ENCODE peak calls at places on chromosomes 5 and 9, in ten cellular contexts. Y, J, A, K, V, F, G, O, U and Z are unnamed samples.

GRCh38 chr9:134313470-134313869 is 12.8 kb upstream of the RXRA start:
- DNase-seq in O (no peak), K (peak), F (no peak), V (peak), A (no peak), U (no peak), J (no peak), G (no peak), Y (no peak), Z (peak)

GRCh38 chr9:37266630-37267029 is 146.3 kb downstream of the ZCCHC7 start:
- DNase-seq in F (no peak), Y (no peak), O (no peak), G (no peak), U (no peak), V (no peak), A (no peak), K (no peak), J (no peak), Z (no peak)

GRCh38 chr5:177458912-177459350 is 12.3 kb downstream of the PRR7 start:
- DNase-seq in Y (no peak), K (no peak), V (peak), A (no peak), O (no peak), J (no peak), U (no peak), F (peak), G (peak), Z (peak)

GRCh38 chr5:1101991-1102713 is 9.7 kb downstream of the SLC12A7 start:
- DNase-seq in A (no peak), K (peak), J (no peak), U (peak), V (peak), O (no peak), Y (no peak), G (peak), F (peak), Z (no peak)

GRCh38 chr5:173515526-173515925 is 100.9 kb downstream of the BOD1 start:
- DNase-seq in A (peak), J (no peak), O (no peak), F (no peak), U (no peak), Y (no peak), G (peak), V (no peak), K (no peak), Z (no peak)

GRCh38 chr9:120711841-120712538 is 2.3 kb downstream of the MEGF9 start:
- DNase-seq in J (no peak), A (no peak), K (no peak), O (no peak), U (no peak), G (no peak), V (no peak), Y (no peak), F (no peak), Z (no peak)

GRCh38 chr5:125137535-125137934 is 391.1 kb upstream of the ZNF608 start:
- DNase-seq in F (no peak), K (no peak), J (no peak), U (no peak), Y (no peak), V (no peak), G (no peak), O (peak), A (no peak), Z (no peak)

GRCh38 chr9:77929942-77930341 is 101.7 kb downstream of the GNAQ start:
- DNase-seq in J (no peak), G (no peak), A (no peak), Y (no peak), O (no peak), U (no peak), V (no peak), K (no peak), F (no peak), Z (no peak)

GRCh38 chr9:115400801-115401200 is 282.8 kb upstream of the TNC start:
- DNase-seq in K (no peak), U (no peak), J (no peak), G (peak), A (peak), F (no peak), Y (no peak), O (peak), V (no peak), Z (no peak)

GRCh38 chr9:35907732-35908483 is 1.4 kb upstream of the SPAAR start:
- DNase-seq in J (peak), V (peak), K (peak), F (peak), Y (peak), U (peak), O (peak), A (peak), G (peak), Z (no peak)

GRCh38 chr9:95722141-95722540 is 153.3 kb upstream of the ERCC6L2 start:
- DNase-seq in K (no peak), J (no peak), F (no peak), U (no peak), G (no peak), O (no peak), V (no peak), Y (no peak), A (no peak), Z (no peak)

GRCh38 chr5:72692273-72692672 is 124.2 kb upstream of the TNPO1 start:
- DNase-seq in F (no peak), Y (no peak), G (peak), A (no peak), J (no peak), V (no peak), O (no peak), K (no peak), U (no peak), Z (no peak)

GRCh38 chr5:73431204-73431851 is 17.2 kb downstream of the FOXD1 start:
- DNase-seq in G (no peak), V (no peak), A (no peak), F (no peak), O (no peak), Y (no peak), J (no peak), K (no peak), U (no peak), Z (no peak)

GRCh38 chr5:133048993-133049725 is 2.7 kb upstream of the HSPA4 start:
- DNase-seq in J (no peak), G (peak), A (no peak), U (no peak), F (no peak), V (no peak), K (no peak), O (no peak), Y (no peak), Z (no peak)

GRCh38 chr9:134294228-134295071 is 31.8 kb upstream of the RXRA start:
- DNase-seq in J (no peak), U (peak), Y (no peak), O (no peak), V (peak), A (no peak), K (peak), G (no peak), F (peak), Z (peak)

GRCh38 chr9:137421838-137422667 is 909 bp downstream of the EXD3 start:
- DNase-seq in F (no peak), J (no peak), O (no peak), A (no peak), V (peak), U (no peak), Y (no peak), K (peak), G (no peak), Z (no peak)

GRCh38 chr9:137423810-137424291 is 658 bp downstream of the NOXA1 start:
- DNase-seq in O (no peak), G (no peak), V (peak), A (no peak), F (no peak), J (no peak), U (no peak), K (peak), Y (no peak), Z (peak)

GRCh38 chr9:137426018-137426681 is 3.0 kb downstream of the NOXA1 start:
- DNase-seq in G (no peak), Y (no peak), J (no peak), F (no peak), O (no peak), K (peak), V (no peak), U (no peak), A (no peak), Z (peak)

GRCh38 chr9:137422668-137423000 is 328 bp downstream of the EXD3 start:
- DNase-seq in A (no peak), O (no peak), Y (no peak), J (no peak), F (peak), U (no peak), G (no peak), K (peak), V (peak), Z (no peak)

GRCh38 chr9:137423001-137423809 is at the start of the genes EXD3 and NOXA1:
- DNase-seq in F (peak), V (peak), K (peak), A (peak), J (peak), O (peak), Y (peak), U (peak), G (peak), Z (peak)
- TF ChIP-seq CTCF in F (peak), V (no peak), K (peak), A (peak), J (no peak), O (peak), Y (peak), U (peak), G (peak), Z (peak)

GRCh38 chr9:128253991-128254346 is 21.8 kb downstream of the GOLGA2 start:
- DNase-seq in V (no peak), U (no peak), J (no peak), K (no peak), G (no peak), A (no peak), Y (no peak), O (no peak), F (no peak), Z (no peak)

GRCh38 chr9:128254855-128255759 is 20.7 kb downstream of the GOLGA2 start:
- DNase-seq in U (peak), V (peak), G (peak), F (peak), A (no peak), Y (no peak), J (peak), O (no peak), K (peak), Z (no peak)

GRCh38 chr9:128253140-128253990 is 22.4 kb downstream of the GOLGA2 start:
- DNase-seq in J (no peak), V (no peak), G (no peak), O (no peak), U (no peak), K (no peak), Y (no peak), F (no peak), A (no peak), Z (no peak)

GRCh38 chr9:128252317-128253139 is 23.3 kb downstream of the GOLGA2 start:
- DNase-seq in F (no peak), Y (no peak), A (no peak), J (no peak), O (no peak), K (no peak), U (no peak), G (no peak), V (no peak), Z (no peak)

GRCh38 chr9:128254362-128254761 is 21.4 kb downstream of the GOLGA2 start:
- DNase-seq in U (no peak), Y (no peak), F (no peak), A (no peak), G (no peak), V (no peak), J (no peak), O (no peak), K (no peak), Z (no peak)
- TF ChIP-seq CTCF in U (no peak), Y (no peak), F (no peak), A (no peak), G (no peak), V (no peak), J (no peak), O (no peak), K (no peak), Z (no peak)

GRCh38 chr5:82354543-82354942 is 76.4 kb upstream of the RPS23 start:
- DNase-seq in G (no peak), Y (no peak), F (no peak), A (no peak), J (no peak), O (no peak), K (no peak), V (no peak), U (no peak), Z (no peak)

GRCh38 chr5:82349651-82350050 is 71.5 kb upstream of the RPS23 start:
- DNase-seq in K (no peak), O (no peak), F (peak), G (no peak), Y (no peak), J (no peak), A (no peak), U (no peak), V (no peak), Z (no peak)

GRCh38 chr5:82353522-82353921 is 75.4 kb upstream of the RPS23 start:
- DNase-seq in O (no peak), U (no peak), Y (no peak), V (no peak), J (no peak), K (no peak), A (no peak), F (no peak), G (no peak), Z (no peak)

GRCh38 chr5:82351754-82352145 is 73.6 kb upstream of the RPS23 start:
- DNase-seq in U (no peak), O (no peak), K (no peak), Y (no peak), V (no peak), A (no peak), G (peak), J (peak), F (peak), Z (no peak)

GRCh38 chr5:82352146-82352791 is 74.1 kb upstream of the RPS23 start:
- DNase-seq in A (no peak), K (no peak), U (no peak), V (no peak), Y (no peak), F (no peak), G (peak), O (no peak), J (no peak), Z (no peak)
- TF ChIP-seq CTCF in A (no peak), K (no peak), U (no peak), V (no peak), Y (no peak), F (no peak), G (no peak), O (no peak), J (no peak), Z (no peak)

GRCh38 chr9:75429531-75430454 is 341.5 kb downstream of the OSTF1 start:
- DNase-seq in O (no peak), F (no peak), G (no peak), J (no peak), Y (no peak), A (no peak), K (no peak), U (no peak), V (no peak), Z (no peak)
- TF ChIP-seq CTCF in O (no peak), F (no peak), G (no peak), J (no peak), Y (no peak), A (no peak), K (no peak), U (no peak), V (no peak), Z (peak)

DNA sequence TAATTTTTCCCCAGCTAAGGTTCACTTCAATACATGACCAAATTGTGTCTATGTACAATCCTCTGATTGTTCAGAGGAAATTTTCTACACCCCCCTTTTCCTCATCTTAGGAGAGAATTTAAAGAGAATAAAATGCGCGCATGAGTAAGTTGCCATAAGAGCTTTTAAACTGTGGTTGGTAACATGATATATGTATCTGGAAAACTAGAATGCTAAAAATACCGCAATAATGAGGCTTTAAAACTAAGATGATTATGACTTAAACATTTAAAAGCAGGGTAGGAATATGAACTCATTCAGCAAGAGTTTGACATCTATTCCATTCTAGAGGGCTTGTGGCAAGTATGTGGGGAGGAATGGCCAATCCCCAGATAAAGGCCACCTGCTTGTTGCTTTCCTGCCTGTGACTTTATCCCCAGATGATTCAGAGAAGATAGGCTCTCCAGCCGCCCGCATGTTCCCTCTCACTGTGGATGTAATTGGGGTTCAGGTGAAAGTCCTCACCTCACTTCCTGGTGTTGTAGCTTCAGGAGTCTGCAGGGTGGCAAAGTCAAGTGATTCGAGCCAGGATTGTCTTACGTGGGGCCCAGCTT is 26.5 kb upstream of the BASP1 start:
- DNase-seq in V (no peak), K (no peak), G (peak), U (no peak), A (no peak), Y (no peak), J (no peak), F (no peak), O (no peak), Z (no peak)
- TF ChIP-seq CTCF in V (no peak), K (peak), G (no peak), U (no peak), A (no peak), Y (no peak), J (no peak), F (no peak), O (no peak), Z (peak)

GRCh38 chr5:15797116-15797515 is 297.1 kb downstream of the FBXL7 start:
- DNase-seq in V (no peak), A (no peak), K (no peak), Y (no peak), O (no peak), G (no peak), U (no peak), F (no peak), J (no peak), Z (no peak)

GRCh38 chr5:15791859-15792258 is 291.9 kb downstream of the FBXL7 start:
- DNase-seq in V (no peak), A (no peak), J (no peak), Y (no peak), K (no peak), F (no peak), O (no peak), G (peak), U (no peak), Z (no peak)

GRCh38 chr5:15796096-15796495 is 296.1 kb downstream of the FBXL7 start:
- DNase-seq in A (no peak), J (no peak), U (no peak), O (no peak), V (no peak), F (no peak), Y (no peak), G (no peak), K (no peak), Z (no peak)

GRCh38 chr5:15796557-15796956 is 296.6 kb downstream of the FBXL7 start:
- DNase-seq in A (no peak), J (no peak), U (no peak), G (no peak), K (no peak), F (no peak), Y (no peak), V (no peak), O (no peak), Z (no peak)

DNA sequence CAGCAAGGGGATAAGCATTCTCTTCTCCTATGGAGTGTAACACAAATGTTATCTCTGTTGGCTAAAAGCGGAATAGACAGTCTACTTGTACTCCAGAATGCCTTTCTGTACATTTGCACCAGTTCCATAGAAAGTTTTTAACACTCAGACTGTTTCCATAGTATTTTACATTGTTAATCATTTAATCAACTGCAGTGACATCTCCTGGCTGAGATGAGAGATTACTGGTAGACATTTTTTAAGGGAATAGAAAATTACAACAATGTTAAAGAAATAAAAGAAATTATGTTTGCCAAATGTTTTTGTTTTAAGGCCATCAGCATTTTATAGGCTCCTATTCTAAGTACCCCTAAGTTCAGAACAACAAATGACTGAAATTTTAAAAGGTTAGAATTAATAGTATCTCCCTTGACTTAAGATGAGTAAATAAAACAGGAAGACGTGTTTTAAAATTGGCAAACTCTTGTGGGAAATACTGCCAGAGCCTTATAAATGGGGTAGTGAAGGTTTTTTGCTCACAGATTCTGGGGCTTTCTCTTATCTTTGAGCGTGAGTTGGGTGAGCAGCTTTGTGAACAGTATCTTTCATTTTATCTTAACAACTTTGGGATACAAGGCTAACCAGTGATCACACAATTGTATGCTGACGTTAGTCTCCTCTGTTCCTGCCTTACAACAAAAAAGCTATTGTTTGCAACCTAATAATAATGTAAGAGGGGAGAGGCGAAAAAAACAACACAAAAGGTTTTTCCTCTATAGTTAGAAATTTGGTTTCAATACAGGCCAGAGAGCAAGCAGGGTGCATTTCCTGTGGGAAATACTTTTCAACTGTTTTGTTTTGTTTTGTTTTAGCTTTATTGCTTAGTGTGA is 294.4 kb downstream of the FBXL7 start:
- DNase-seq in A (no peak), Y (no peak), U (no peak), J (no peak), G (peak), O (no peak), K (no peak), V (no peak), F (no peak), Z (no peak)
- TF ChIP-seq CTCF in A (peak), Y (no peak), U (peak), J (no peak), G (peak), O (peak), K (peak), V (no peak), F (peak), Z (peak)

GRCh38 chr5:152527358-152528048 is 122.4 kb upstream of the NMUR2 start:
- DNase-seq in J (no peak), V (no peak), A (no peak), O (no peak), K (no peak), Y (no peak), U (no peak), F (no peak), G (no peak), Z (no peak)

GRCh38 chr5:152529456-152529855 is 124.4 kb upstream of the NMUR2 start:
- DNase-seq in J (no peak), A (no peak), U (no peak), K (no peak), F (peak), G (no peak), O (no peak), Y (no peak), V (no peak), Z (no peak)

GRCh38 chr5:152532714-152533113 is 127.6 kb upstream of the NMUR2 start:
- DNase-seq in F (peak), K (no peak), U (no peak), O (peak), G (peak), A (peak), J (peak), Y (no peak), V (no peak), Z (no peak)
- TF ChIP-seq CTCF in F (peak), K (peak), U (peak), O (peak), G (peak), A (peak), J (peak), Y (no peak), V (peak), Z (peak)

GRCh38 chr5:112146323-112146848 is 272.7 kb downstream of the EPB41L4A start:
- DNase-seq in J (no peak), A (peak), V (peak), K (no peak), Y (peak), U (peak), F (no peak), O (no peak), G (peak), Z (no peak)
- TF ChIP-seq CTCF in J (no peak), A (no peak), V (no peak), K (no peak), Y (no peak), U (no peak), F (no peak), O (no peak), G (no peak), Z (no peak)